ENCODE peak calls at places on chromosome 21, in seven cellular contexts. A, S, J, M, C, B and U are unnamed samples.

GRCh38 chr21:22855581-22855980 is 1857.4 kb downstream of the NCAM2 start:
- DNase-seq in S (no peak), C (no peak), A (no peak), B (no peak), J (no peak), M (no peak), U (no peak)

GRCh38 chr21:28444567-28444966 is 548.1 kb downstream of the LTN1 start:
- DNase-seq in M (no peak), S (no peak), A (no peak), B (no peak), J (no peak), C (no peak), U (no peak)

GRCh38 chr21:26070822-26071425 is 99.6 kb downstream of the APP start:
- DNase-seq in A (no peak), S (peak), M (no peak), J (no peak), C (no peak), B (peak), U (no peak)

GRCh38 chr21:40587786-40588353 is 259.1 kb downstream of the DSCAM start:
- DNase-seq in B (no peak), M (no peak), J (no peak), A (no peak), C (no peak), S (no peak), U (no peak)

GRCh38 chr21:32246571-32246970 is 32.3 kb downstream of the MIS18A start:
- DNase-seq in C (no peak), A (no peak), B (no peak), S (no peak), J (no peak), M (no peak), U (no peak)

GRCh38 chr21:32803651-32804050 is 32.1 kb upstream of the PAXBP1 start:
- DNase-seq in J (no peak), M (no peak), S (no peak), C (no peak), A (no peak), B (no peak), U (no peak)

GRCh38 chr21:15848632-15849031 is 118.8 kb downstream of the USP25 start:
- DNase-seq in C (no peak), A (no peak), S (no peak), M (no peak), B (no peak), J (no peak), U (no peak)

GRCh38 chr21:33412832-33413519 is 9.8 kb downstream of the IFNGR2 start:
- DNase-seq in M (no peak), S (no peak), A (no peak), B (no peak), C (no peak), J (no peak), U (no peak)

GRCh38 chr21:32682696-32683474 is 44.9 kb downstream of the SYNJ1 start:
- DNase-seq in S (no peak), J (no peak), B (no peak), M (no peak), A (no peak), C (no peak), U (no peak)

GRCh38 chr21:24514081-24514733 is 1093.1 kb downstream of the MRPL39 start:
- DNase-seq in B (no peak), M (no peak), J (no peak), A (no peak), S (no peak), C (no peak), U (no peak)

GRCh38 chr21:15138475-15138874 is 73.7 kb upstream of the NRIP1 start:
- DNase-seq in J (no peak), S (no peak), M (no peak), C (no peak), A (no peak), B (no peak), U (no peak)

GRCh38 chr21:26177187-26177586 is 6.6 kb upstream of the APP start:
- DNase-seq in J (no peak), M (no peak), B (peak), S (no peak), C (no peak), A (peak), U (peak)

DNA sequence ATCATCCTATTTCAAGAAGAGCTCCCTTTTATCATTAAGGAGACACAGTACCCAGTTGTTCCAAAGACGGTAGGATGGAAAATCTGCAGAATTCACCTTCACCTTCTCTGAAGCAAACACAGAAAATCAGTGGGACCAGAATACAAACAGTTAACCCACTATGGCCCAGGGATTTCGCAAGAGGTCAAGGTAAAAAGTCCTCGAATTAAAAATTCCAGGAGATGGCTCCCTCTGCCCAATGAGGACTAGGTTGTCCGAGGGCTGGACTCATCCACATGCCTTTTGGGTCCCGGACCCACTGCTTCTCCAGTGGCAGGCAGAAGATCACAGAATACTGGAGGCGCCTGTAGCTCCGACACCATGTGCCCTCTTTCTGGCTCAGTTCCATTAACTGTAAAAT is 42.9 kb downstream of the RCAN1 start:
- DNase-seq in A (no peak), B (no peak), C (no peak), M (no peak), J (no peak), S (no peak), U (no peak)
- H3K27ac ChIP-seq in A (no peak), B (no peak), C (no peak), M (no peak), J (no peak), S (no peak), U (no peak)

DNA sequence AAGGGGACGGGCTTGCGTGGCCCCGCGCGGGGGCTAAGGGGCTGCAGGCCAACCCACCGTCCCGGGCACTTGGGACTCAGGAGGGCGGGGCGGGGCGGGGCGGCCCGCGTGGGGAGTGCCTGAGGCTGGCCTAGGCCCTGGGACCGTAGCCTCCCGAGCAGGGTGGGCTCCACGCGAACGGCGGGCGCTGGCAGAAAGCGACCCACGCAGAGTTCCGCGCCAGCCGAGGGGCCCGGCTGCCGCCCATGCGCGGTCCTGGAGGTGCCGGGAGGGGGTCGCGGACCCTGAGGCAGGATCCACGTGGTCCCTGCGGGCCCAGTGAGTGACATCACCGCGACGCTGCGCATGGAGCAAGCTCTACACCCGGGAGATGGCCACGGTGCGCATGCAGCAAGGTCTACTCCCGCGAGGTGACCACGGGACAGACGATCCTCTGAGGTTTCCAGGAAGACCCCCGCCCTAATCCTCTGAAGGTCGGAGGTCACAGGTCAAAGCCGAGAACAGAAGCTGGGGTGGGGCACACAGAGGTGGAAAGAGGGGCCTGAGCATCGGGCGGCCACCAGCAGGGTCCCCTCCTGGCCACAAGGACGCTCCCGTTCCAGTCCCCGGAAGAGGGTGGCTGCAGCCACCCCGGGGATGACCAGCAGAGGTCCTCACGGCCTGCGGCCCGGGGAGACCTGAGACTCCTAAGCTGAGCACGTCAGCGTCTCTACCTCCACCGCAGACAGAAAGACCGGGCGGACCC is 13.5 kb upstream of the SLC19A1 start:
- DNase-seq in C (peak), B (peak), M (peak), S (peak), A (no peak), J (peak), U (peak)
- TF ChIP-seq CTCF in C (peak), B (peak), M (peak), S (peak), A (peak), J (peak), U (peak)

DNA sequence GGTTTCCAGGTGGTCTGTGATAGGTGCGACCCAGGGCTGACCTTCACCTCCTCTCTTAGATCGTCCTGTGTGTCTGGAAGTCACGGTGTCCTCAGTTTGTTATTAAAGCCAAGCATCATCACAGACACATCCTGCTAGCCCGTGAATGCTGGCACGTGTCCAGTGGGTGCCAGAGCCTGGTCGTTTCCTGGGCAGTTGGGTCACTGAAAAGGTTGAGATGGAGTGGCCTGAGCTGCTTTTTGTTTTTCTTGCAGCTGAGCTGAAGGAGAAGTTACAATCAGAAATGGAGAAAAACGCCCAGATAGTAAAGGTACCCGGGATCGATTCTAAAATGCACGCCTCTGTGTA is 23.2 kb downstream of the PCNT start:
- DNase-seq in B (no peak), S (no peak), J (no peak), A (no peak), M (no peak), C (no peak), U (no peak)
- H3K27ac ChIP-seq in B (no peak), S (no peak), J (no peak), A (no peak), M (no peak), C (no peak), U (no peak)

DNA sequence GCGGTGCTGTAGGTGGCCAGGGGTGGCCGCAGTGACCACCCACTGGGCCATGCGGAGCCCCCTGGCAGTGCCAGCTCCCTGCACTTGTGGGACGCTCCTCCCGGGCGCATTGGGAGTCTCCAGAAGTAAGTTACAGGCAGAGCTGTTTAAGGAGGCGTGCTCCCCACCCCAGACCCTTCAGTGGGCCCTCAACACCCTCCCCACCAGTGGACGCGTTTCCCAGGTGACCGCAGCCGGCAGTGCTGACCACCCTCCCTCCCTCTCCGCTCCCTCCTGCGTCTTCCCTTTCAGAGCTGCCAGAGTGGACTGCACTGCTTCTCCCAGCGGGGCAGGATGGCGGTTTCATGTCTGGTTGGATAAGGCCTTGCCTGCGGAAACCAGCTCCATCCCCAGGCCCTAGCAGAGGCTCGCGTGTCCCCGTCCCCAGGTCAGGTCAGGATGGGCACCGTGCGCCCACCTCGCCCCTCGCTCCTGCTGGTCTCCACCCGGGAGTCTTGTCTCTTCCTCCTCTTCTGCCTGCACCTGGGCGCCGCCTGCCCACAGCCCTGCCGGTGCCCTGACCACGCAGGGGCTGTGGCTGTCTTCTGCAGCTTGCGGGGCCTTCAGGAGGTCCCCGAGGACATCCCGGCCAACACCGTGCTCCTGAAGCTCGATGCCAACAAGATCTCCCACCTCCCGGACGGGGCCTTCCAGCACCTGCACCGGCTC is 1.1 kb downstream of the LRRC3 start:
- DNase-seq in S (no peak), A (no peak), B (no peak), C (peak), J (no peak), M (peak), U (no peak)
- TF ChIP-seq CTCF in S (no peak), A (no peak), B (no peak), C (no peak), J (no peak), M (no peak), U (no peak)

GRCh38 chr21:41819236-41819855 is 52.5 kb upstream of the RIPK4 start:
- DNase-seq in J (no peak), A (no peak), B (no peak), C (peak), S (no peak), M (peak), U (no peak)
- H3K27ac ChIP-seq in J (no peak), A (no peak), B (no peak), C (no peak), S (no peak), M (no peak), U (no peak)

GRCh38 chr21:36917487-36918158 is 48.8 kb downstream of the HLCS start:
- DNase-seq in C (no peak), B (no peak), J (peak), M (no peak), S (no peak), A (no peak), U (peak)
- TF ChIP-seq CTCF in C (peak), B (no peak), J (peak), M (peak), S (peak), A (peak), U (peak)

DNA sequence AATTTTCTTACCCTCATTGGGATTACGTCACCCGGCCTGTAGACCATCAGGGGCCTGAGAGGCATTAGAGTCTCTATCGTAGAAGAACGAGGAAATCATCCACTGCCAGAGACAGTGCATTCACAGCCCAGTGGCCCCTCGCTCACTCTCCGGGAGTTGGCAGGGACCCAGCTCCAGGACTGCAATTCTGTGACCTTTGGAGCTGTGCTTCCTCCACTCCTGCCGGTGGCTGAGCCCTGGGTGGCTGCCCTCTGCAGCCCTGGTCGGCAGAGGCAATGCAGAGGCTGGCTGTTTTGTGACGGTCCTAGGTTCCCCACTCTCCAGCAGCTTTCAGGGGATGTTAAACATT is 12.7 kb downstream of the SLC37A1 start:
- DNase-seq in S (no peak), A (peak), B (peak), J (no peak), C (no peak), M (no peak), U (no peak)
- H3K27ac ChIP-seq in S (peak), A (peak), B (no peak), J (no peak), C (peak), M (peak), U (peak)

DNA sequence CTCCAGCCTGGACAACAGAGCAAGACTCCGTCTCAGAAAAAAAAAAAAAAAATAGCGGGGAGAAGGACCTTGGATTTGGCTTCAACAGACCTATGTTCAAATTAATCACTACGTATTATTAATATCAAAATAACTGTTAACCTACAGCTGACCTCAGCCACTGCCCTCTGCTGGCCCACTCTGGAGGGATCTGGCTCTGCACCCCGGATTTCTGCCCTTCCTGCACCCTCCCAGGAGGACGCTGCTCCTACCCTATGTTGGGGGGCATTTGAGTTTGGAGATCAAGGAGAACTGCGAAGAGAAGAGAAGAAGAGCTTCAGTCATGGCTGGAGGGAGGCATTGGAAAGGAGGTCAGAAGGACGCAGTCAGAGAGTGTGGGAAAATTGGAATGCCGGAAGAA is 96.7 kb downstream of the PSMG1 start:
- DNase-seq in C (no peak), J (no peak), S (no peak), B (no peak), A (no peak), M (no peak), U (no peak)
- TF ChIP-seq CTCF in C (no peak), J (no peak), S (peak), B (no peak), A (peak), M (no peak), U (no peak)

GRCh38 chr21:39384674-39385298 is 35.9 kb upstream of the HMGN1 start:
- DNase-seq in M (no peak), C (no peak), A (no peak), J (no peak), B (no peak), S (no peak), U (no peak)
- H3K27ac ChIP-seq in M (no peak), C (peak), A (peak), J (no peak), B (no peak), S (no peak), U (no peak)

GRCh38 chr21:18164933-18165332 is 79.7 kb upstream of the CHODL start:
- DNase-seq in M (no peak), B (no peak), C (no peak), S (no peak), A (no peak), J (no peak), U (no peak)
- TF ChIP-seq CTCF in M (no peak), B (no peak), C (no peak), S (peak), A (peak), J (no peak), U (no peak)